ENCODE peak calls at places on chromosome 3, in six cellular contexts. One of them, this sample, is unnamed.

GRCh38 chr3:117408811-117409210 is 699.2 kb downstream of the TUSC7 start:
- DNase-seq in stimulated activated CD8-positive, alpha-beta memory T cell treated with anti-CD3 and anti-CD28 coated beads, Interleukin-7, amount 100 ng/mL, for 1 hour: no peak
- DNase-seq in fibroblast of the conjunctiva: peak; percentile 0
- DNase-seq in naive thymus-derived CD4-positive, alpha-beta T cell: no peak
- DNase-seq in T-helper 1 cell: no peak
- DNase-seq in mammary epithelial cell: no peak
- DNase-seq in this sample: no peak

GRCh38 chr3:136802481-136802996 is 16.4 kb upstream of the SLC35G2 start:
- DNase-seq in T-helper 1 cell: no peak
- DNase-seq in stimulated activated CD8-positive, alpha-beta memory T cell treated with anti-CD3 and anti-CD28 coated beads, Interleukin-7, amount 100 ng/mL, for 1 hour: no peak
- DNase-seq in naive thymus-derived CD4-positive, alpha-beta T cell: no peak
- DNase-seq in fibroblast of the conjunctiva: no peak
- DNase-seq in mammary epithelial cell: peak; percentile 42
- DNase-seq in this sample: no peak

GRCh38 chr3:5264093-5264610 is 76.6 kb downstream of the EDEM1 start:
- DNase-seq in fibroblast of the conjunctiva: no peak
- DNase-seq in mammary epithelial cell: no peak
- DNase-seq in naive thymus-derived CD4-positive, alpha-beta T cell: no peak
- DNase-seq in T-helper 1 cell: no peak
- DNase-seq in stimulated activated CD8-positive, alpha-beta memory T cell treated with anti-CD3 and anti-CD28 coated beads, Interleukin-7, amount 100 ng/mL, for 1 hour: no peak
- DNase-seq in this sample: no peak

GRCh38 chr3:132509096-132509495 is 88.0 kb upstream of the ACKR4 start:
- DNase-seq in T-helper 1 cell: no peak
- DNase-seq in stimulated activated CD8-positive, alpha-beta memory T cell treated with anti-CD3 and anti-CD28 coated beads, Interleukin-7, amount 100 ng/mL, for 1 hour: no peak
- DNase-seq in fibroblast of the conjunctiva: no peak
- DNase-seq in naive thymus-derived CD4-positive, alpha-beta T cell: no peak
- DNase-seq in mammary epithelial cell: no peak
- DNase-seq in this sample: no peak

GRCh38 chr3:46974421-46975227 is 1.9 kb downstream of the CCDC12 start:
- DNase-seq in stimulated activated CD8-positive, alpha-beta memory T cell treated with anti-CD3 and anti-CD28 coated beads, Interleukin-7, amount 100 ng/mL, for 1 hour: no peak
- DNase-seq in mammary epithelial cell: no peak
- DNase-seq in fibroblast of the conjunctiva: no peak
- DNase-seq in T-helper 1 cell: no peak
- DNase-seq in naive thymus-derived CD4-positive, alpha-beta T cell: no peak
- DNase-seq in this sample: no peak

GRCh38 chr3:193560870-193561269 is 6.2 kb upstream of the ATP13A4 start:
- DNase-seq in T-helper 1 cell: no peak
- DNase-seq in fibroblast of the conjunctiva: no peak
- DNase-seq in stimulated activated CD8-positive, alpha-beta memory T cell treated with anti-CD3 and anti-CD28 coated beads, Interleukin-7, amount 100 ng/mL, for 1 hour: no peak
- DNase-seq in naive thymus-derived CD4-positive, alpha-beta T cell: no peak
- DNase-seq in mammary epithelial cell: no peak
- DNase-seq in this sample: no peak

GRCh38 chr3:15315003-15315402 is 17.4 kb downstream of the SH3BP5 start:
- DNase-seq in fibroblast of the conjunctiva: no peak
- DNase-seq in stimulated activated CD8-positive, alpha-beta memory T cell treated with anti-CD3 and anti-CD28 coated beads, Interleukin-7, amount 100 ng/mL, for 1 hour: no peak
- DNase-seq in T-helper 1 cell: no peak
- DNase-seq in mammary epithelial cell: no peak
- DNase-seq in naive thymus-derived CD4-positive, alpha-beta T cell: no peak
- DNase-seq in this sample: no peak

GRCh38 chr3:33717616-33717865 is 513 bp downstream of the CLASP2 start:
- DNase-seq in T-helper 1 cell: no peak
- DNase-seq in fibroblast of the conjunctiva: peak; percentile 28
- DNase-seq in stimulated activated CD8-positive, alpha-beta memory T cell treated with anti-CD3 and anti-CD28 coated beads, Interleukin-7, amount 100 ng/mL, for 1 hour: no peak
- DNase-seq in naive thymus-derived CD4-positive, alpha-beta T cell: no peak
- DNase-seq in mammary epithelial cell: no peak
- DNase-seq in this sample: no peak

GRCh38 chr3:151347432-151347831 is 18.1 kb upstream of the P2RY13 start:
- DNase-seq in fibroblast of the conjunctiva: no peak
- DNase-seq in T-helper 1 cell: no peak
- DNase-seq in naive thymus-derived CD4-positive, alpha-beta T cell: no peak
- DNase-seq in stimulated activated CD8-positive, alpha-beta memory T cell treated with anti-CD3 and anti-CD28 coated beads, Interleukin-7, amount 100 ng/mL, for 1 hour: no peak
- DNase-seq in mammary epithelial cell: no peak
- DNase-seq in this sample: no peak

GRCh38 chr3:52302426-52303185 is 13.5 kb upstream of the DNAH1 start:
- DNase-seq in naive thymus-derived CD4-positive, alpha-beta T cell: no peak
- DNase-seq in stimulated activated CD8-positive, alpha-beta memory T cell treated with anti-CD3 and anti-CD28 coated beads, Interleukin-7, amount 100 ng/mL, for 1 hour: no peak
- DNase-seq in fibroblast of the conjunctiva: no peak
- DNase-seq in mammary epithelial cell: no peak
- DNase-seq in T-helper 1 cell: no peak
- DNase-seq in this sample: no peak

GRCh38 chr3:10164546-10165393 is at the start of gene IRAK2:
- DNase-seq in naive thymus-derived CD4-positive, alpha-beta T cell: peak; percentile 57
- DNase-seq in mammary epithelial cell: peak; percentile 49
- DNase-seq in fibroblast of the conjunctiva: peak; percentile 20
- DNase-seq in T-helper 1 cell: peak; percentile 45
- DNase-seq in stimulated activated CD8-positive, alpha-beta memory T cell treated with anti-CD3 and anti-CD28 coated beads, Interleukin-7, amount 100 ng/mL, for 1 hour: peak; percentile 20
- DNase-seq in this sample: peak; percentile 46